ENCODE peak calls at places on chromosomes 5 and 9, in six cellular contexts. H is AG04449, K is AG04450, I is neural crest cell, Q is left lung, E is AG10803. S is an unnamed sample.

GRCh38 chr9:34987160-34988040 is 2.1 kb upstream of the DNAJB5 start:
- DNase-seq in H (no peak), K (no peak), I (no peak), Q (no peak), E (no peak), S (no peak)

GRCh38 chr5:142994242-142994641 is 224.1 kb downstream of the ARHGAP26 start:
- DNase-seq in H (no peak), K (no peak), I (no peak), Q (no peak), E (no peak), S (no peak)

GRCh38 chr5:32217886-32218396 is 43.8 kb upstream of the GOLPH3 start:
- DNase-seq in H (no peak), K (no peak), I (no peak), Q (no peak), E (no peak), S (no peak)

GRCh38 chr5:159849437-159850191 is 66.7 kb upstream of the ADRA1B start:
- DNase-seq in H (peak), K (peak), I (no peak), Q (no peak), E (peak), S (no peak)

GRCh38 chr9:34995288-34996060 is 5.9 kb downstream of the DNAJB5 start:
- DNase-seq in H (no peak), K (no peak), I (no peak), Q (no peak), E (peak), S (no peak)

GRCh38 chr5:35634326-35634725 is 16.7 kb downstream of the SPEF2 start:
- DNase-seq in H (no peak), K (no peak), I (no peak), Q (no peak), E (no peak), S (no peak)

GRCh38 chr5:53817183-53817582 is 256.7 kb downstream of the NDUFS4 start:
- DNase-seq in H (no peak), K (no peak), I (no peak), Q (no peak), E (no peak), S (no peak)

GRCh38 chr5:73008831-73009230 is 53.0 kb downstream of the FCHO2 start:
- DNase-seq in H (no peak), K (no peak), I (no peak), Q (no peak), E (no peak), S (no peak)

GRCh38 chr5:80967500-80968181 is 7.5 kb downstream of the RASGRF2 start:
- DNase-seq in H (peak), K (peak), I (no peak), Q (peak), E (peak), S (no peak)

GRCh38 chr9:126692041-126692758 is 78.5 kb downstream of the LMX1B start:
- DNase-seq in H (no peak), K (no peak), I (no peak), Q (peak), E (no peak), S (no peak)

GRCh38 chr9:97768731-97769130 is 71.6 kb upstream of the XPA start:
- DNase-seq in H (no peak), K (no peak), I (no peak), Q (no peak), E (peak), S (no peak)

GRCh38 chr9:9337129-9337528 is 1275.7 kb downstream of the PTPRD start:
- DNase-seq in H (no peak), K (no peak), I (no peak), Q (no peak), E (no peak), S (no peak)

GRCh38 chr5:38871790-38872551 is 26.2 kb downstream of the OSMR start:
- DNase-seq in H (peak), K (peak), I (no peak), Q (no peak), E (peak), S (no peak)

GRCh38 chr9:128203842-128204551 is 818 bp downstream of the DNM1 start:
- DNase-seq in H (no peak), K (no peak), I (peak), Q (no peak), E (peak), S (peak)

GRCh38 chr9:113375057-113376023 is 1.4 kb downstream of the HDHD3 start:
- DNase-seq in H (no peak), K (no peak), I (no peak), Q (no peak), E (no peak), S (no peak)

GRCh38 chr9:134709512-134710270 is 68.1 kb downstream of the COL5A1 start:
- DNase-seq in H (no peak), K (no peak), I (no peak), Q (no peak), E (peak), S (no peak)

GRCh38 chr5:21391506-21391905 is 1403.5 kb upstream of the CDH18 start:
- DNase-seq in H (no peak), K (no peak), I (no peak), Q (no peak), E (no peak), S (no peak)

GRCh38 chr9:34252670-34253459 is 74.0 kb downstream of the UBAP1 start:
- DNase-seq in H (no peak), K (no peak), I (peak), Q (peak), E (peak), S (peak)

GRCh38 chr9:133934512-133935221 is 57.5 kb downstream of the VAV2 start:
- DNase-seq in H (no peak), K (no peak), I (no peak), Q (no peak), E (no peak), S (no peak)

GRCh38 chr5:82467006-82467561 is 188.9 kb upstream of the RPS23 start:
- DNase-seq in H (no peak), K (no peak), I (no peak), Q (no peak), E (peak), S (no peak)

GRCh38 chr5:58759745-58760144 is 176.9 kb downstream of the RAB3C start:
- DNase-seq in H (no peak), K (no peak), I (no peak), Q (no peak), E (no peak), S (no peak)

GRCh38 chr5:138180183-138180782 is 1.4 kb downstream of the KIF20A start:
- DNase-seq in H (peak), K (peak), I (peak), Q (no peak), E (peak), S (peak)

GRCh38 chr5:35152733-35153132 is 77.6 kb downstream of the PRLR start:
- DNase-seq in H (no peak), K (no peak), I (no peak), Q (no peak), E (no peak), S (no peak)

GRCh38 chr5:33441241-33441844 is 578 bp downstream of the TARS1 start:
- DNase-seq in H (no peak), K (no peak), I (no peak), Q (no peak), E (peak), S (peak)

GRCh38 chr5:37658440-37658839 is 181.4 kb downstream of the GDNF start:
- DNase-seq in H (no peak), K (no peak), I (no peak), Q (no peak), E (no peak), S (no peak)

GRCh38 chr5:28077291-28078240 is 1039.2 kb upstream of the CDH9 start:
- DNase-seq in H (no peak), K (no peak), I (no peak), Q (no peak), E (no peak), S (no peak)

GRCh38 chr9:95880011-95880690 is 4.7 kb downstream of the ERCC6L2 start:
- DNase-seq in H (peak), K (peak), I (no peak), Q (no peak), E (peak), S (no peak)

GRCh38 chr5:96567188-96567587 is 95.0 kb upstream of the CAST start:
- DNase-seq in H (no peak), K (no peak), I (no peak), Q (no peak), E (peak), S (no peak)

GRCh38 chr9:27536168-27536567 is 6.6 kb upstream of the MOB3B start:
- DNase-seq in H (no peak), K (no peak), I (no peak), Q (no peak), E (no peak), S (no peak)

GRCh38 chr5:172361566-172362238 is 78.1 kb upstream of the UBTD2 start:
- DNase-seq in H (peak), K (peak), I (no peak), Q (peak), E (peak), S (no peak)

GRCh38 chr5:52818360-52818759 is 30.6 kb downstream of the ITGA1 start:
- DNase-seq in H (no peak), K (no peak), I (no peak), Q (no peak), E (no peak), S (no peak)

GRCh38 chr9:121736964-121737462 is 85.6 kb downstream of the DAB2IP start:
- DNase-seq in H (no peak), K (no peak), I (no peak), Q (peak), E (no peak), S (no peak)

GRCh38 chr5:141878186-141878770 is at the start of gene PCDH1:
- DNase-seq in H (no peak), K (no peak), I (no peak), Q (no peak), E (peak), S (peak)

GRCh38 chr5:139164020-139164419 is 34.1 kb downstream of the SIL1 start:
- DNase-seq in H (no peak), K (no peak), I (no peak), Q (no peak), E (no peak), S (no peak)

GRCh38 chr9:121556580-121556979 is 56.9 kb upstream of the GGTA1 start:
- DNase-seq in H (peak), K (peak), I (no peak), Q (peak), E (peak), S (no peak)

GRCh38 chr9:111866976-111867375 is 29.6 kb upstream of the UGCG start:
- DNase-seq in H (peak), K (peak), I (no peak), Q (no peak), E (peak), S (no peak)

GRCh38 chr5:139273572-139274264 is 19.8 kb upstream of the MATR3 start:
- DNase-seq in H (no peak), K (peak), I (peak), Q (peak), E (peak), S (peak)

DNA sequence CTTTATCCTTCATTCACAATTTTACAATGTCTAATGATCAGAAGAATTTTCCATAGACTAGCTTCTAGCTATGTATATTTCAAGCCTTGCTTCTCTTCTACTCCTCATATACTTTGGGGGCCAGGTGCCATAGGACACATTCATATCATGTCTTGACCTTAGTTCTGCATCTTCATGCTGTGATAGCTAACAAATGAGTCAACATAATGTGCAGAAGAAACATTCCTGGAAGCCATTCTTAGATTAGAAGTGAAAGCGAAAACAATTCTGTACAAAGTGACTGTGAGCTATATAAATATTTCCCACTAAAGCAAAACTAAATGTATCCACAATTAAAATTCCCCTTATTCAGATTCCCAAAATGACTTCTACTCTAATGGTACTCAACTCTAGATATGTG is 320.2 kb upstream of the NREP start:
- DNase-seq in H (peak), K (no peak), I (no peak), Q (no peak), E (peak), S (no peak)
- TF ChIP-seq CTCF in H (no peak), K (no peak), I (no peak), Q (no peak), E (no peak), S (no peak)

GRCh38 chr9:116247791-116248343 is 94.3 kb downstream of the PAPPA start:
- DNase-seq in H (no peak), K (no peak), I (no peak), Q (no peak), E (no peak), S (no peak)
- TF ChIP-seq CTCF in H (no peak), K (no peak), I (no peak), Q (no peak), E (no peak), S (no peak)

DNA sequence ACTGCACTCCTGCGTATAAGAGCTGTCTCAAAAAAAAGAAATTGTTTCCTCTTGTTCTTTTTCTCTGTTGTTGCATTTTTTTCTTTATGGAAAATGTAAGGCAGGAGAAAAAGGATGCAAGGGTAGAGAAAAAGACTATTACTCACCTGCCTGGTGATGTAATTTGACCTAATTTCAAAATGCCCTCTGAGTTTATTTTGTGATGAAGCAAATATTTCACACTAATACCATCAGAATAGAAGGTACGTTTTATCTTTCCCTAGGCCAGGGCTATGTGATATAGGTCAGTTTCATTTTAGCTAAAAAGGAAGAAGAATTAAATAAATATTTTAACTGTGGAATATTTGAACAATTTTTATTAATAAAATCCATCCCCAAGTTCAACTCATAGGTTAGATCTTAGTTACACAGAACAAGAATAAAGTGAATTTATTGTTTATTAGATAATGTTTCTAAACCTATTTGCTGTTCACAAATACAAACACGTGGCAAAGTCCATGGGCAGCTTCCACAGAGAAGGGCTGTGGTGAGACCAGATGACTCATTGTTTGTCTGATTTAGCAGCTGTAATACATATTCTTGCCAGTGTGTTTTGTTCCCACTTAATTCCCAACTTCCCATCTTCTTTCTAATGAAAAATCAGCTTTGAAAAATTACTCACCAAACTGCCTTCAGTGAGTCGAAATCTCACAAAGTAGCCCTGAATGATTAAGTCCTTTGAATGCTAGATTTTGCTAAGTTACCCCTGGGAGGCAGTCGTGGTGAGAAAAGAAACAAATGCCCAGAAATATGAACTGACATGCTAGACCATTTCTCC is 52.8 kb upstream of the CCDC112 start:
- DNase-seq in H (peak), K (peak), I (no peak), Q (no peak), E (peak), S (no peak)
- TF ChIP-seq CTCF in H (no peak), K (peak), I (no peak), Q (no peak), E (peak), S (no peak)

GRCh38 chr5:76144892-76145291 is 61.7 kb downstream of the SV2C start:
- DNase-seq in H (no peak), K (no peak), I (no peak), Q (no peak), E (no peak), S (no peak)

GRCh38 chr5:76143884-76144283 is 60.7 kb downstream of the SV2C start:
- DNase-seq in H (no peak), K (no peak), I (no peak), Q (no peak), E (no peak), S (no peak)

DNA sequence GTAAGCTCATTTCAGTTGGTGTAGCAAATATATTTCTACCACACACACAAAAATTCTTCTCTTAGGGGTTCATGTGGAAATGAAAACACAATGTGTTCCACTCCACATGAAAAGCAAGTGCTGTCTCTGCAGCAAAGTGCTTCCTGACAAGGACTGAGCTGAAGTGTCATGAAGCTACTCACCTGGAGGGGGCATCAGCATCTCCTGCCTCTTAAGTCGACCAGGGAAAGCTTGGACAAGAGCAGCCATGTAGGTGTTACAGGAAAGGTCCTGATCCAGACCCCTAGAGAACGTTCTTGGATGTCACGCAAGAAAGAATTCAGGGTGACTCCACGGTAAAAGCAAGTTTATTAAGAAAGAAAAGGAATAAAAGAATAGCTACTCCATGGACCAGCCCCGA is 62.8 kb downstream of the SV2C start:
- DNase-seq in H (no peak), K (no peak), I (no peak), Q (no peak), E (no peak), S (peak)
- TF ChIP-seq CTCF in H (no peak), K (peak), I (peak), Q (no peak), E (no peak), S (peak)

GRCh38 chr9:130156672-130157071 is 15.5 kb upstream of the NCS1 start:
- DNase-seq in H (no peak), K (no peak), I (no peak), Q (no peak), E (no peak), S (no peak)
- TF ChIP-seq CTCF in H (peak), K (no peak), I (no peak), Q (no peak), E (peak), S (no peak)

GRCh38 chr5:117357886-117358285 is 783.3 kb upstream of the SEMA6A start:
- DNase-seq in H (no peak), K (no peak), I (no peak), Q (no peak), E (no peak), S (no peak)
- TF ChIP-seq CTCF in H (no peak), K (no peak), I (no peak), Q (no peak), E (no peak), S (no peak)